ENCODE peak calls at places on chromosomes 4 and X, in four cellular contexts. M is nucleus accumbens, N is LoVo, T is ACHN. F is an unnamed sample.

GRCh38 chr4:7661066-7661748 is 226.5 kb upstream of the PSAPL1 start:
- DNase-seq in M (no peak), N (no peak), T (no peak), F (no peak)

GRCh38 chrX:65034641-65035450 is 58.6 kb upstream of the ZC4H2 start:
- DNase-seq in M (peak), N (no peak), T (peak), F (no peak)

GRCh38 chr4:148216866-148217814 is 225.1 kb downstream of the NR3C2 start:
- DNase-seq in M (no peak), N (peak), T (peak), F (no peak)

GRCh38 chrX:100296183-100296753 is 113.8 kb downstream of the PCDH19 start:
- DNase-seq in M (no peak), N (no peak), T (no peak), F (no peak)

GRCh38 chr4:145216532-145216931 is 36.1 kb upstream of the OTUD4 start:
- DNase-seq in M (no peak), N (peak), T (peak), F (no peak)

GRCh38 chrX:14029039-14029424 is 660 bp downstream of the GEMIN8 start:
- DNase-seq in M (no peak), N (no peak), T (no peak), F (no peak)

GRCh38 chrX:154002215-154002719 is 17.4 kb downstream of the IRAK1 start:
- DNase-seq in M (no peak), N (no peak), T (peak), F (peak)

GRCh38 chr4:79652726-79653125 is 244.7 kb upstream of the GK2 start:
- DNase-seq in M (no peak), N (no peak), T (no peak), F (no peak)

GRCh38 chrX:17465201-17465600 is 90.2 kb downstream of the NHS start:
- DNase-seq in M (no peak), N (no peak), T (no peak), F (no peak)

GRCh38 chr4:6901669-6902317 is 7.8 kb upstream of the TBC1D14 start:
- DNase-seq in M (no peak), N (no peak), T (no peak), F (no peak)

GRCh38 chr4:34182346-34182745 is 2062.0 kb downstream of the ARAP2 start:
- DNase-seq in M (no peak), N (no peak), T (no peak), F (no peak)

GRCh38 chr4:112550728-112551127 is 34.7 kb upstream of the NEUROG2 start:
- DNase-seq in M (no peak), N (no peak), T (peak), F (no peak)

GRCh38 chr4:158578476-158578875 is 56.8 kb downstream of the RXFP1 start:
- DNase-seq in M (no peak), N (peak), T (peak), F (no peak)

GRCh38 chr4:161642708-161643107 is 521.1 kb downstream of the FSTL5 start:
- DNase-seq in M (no peak), N (no peak), T (peak), F (no peak)

GRCh38 chr4:7526491-7526890 is 91.8 kb upstream of the PSAPL1 start:
- DNase-seq in M (no peak), N (no peak), T (no peak), F (no peak)

GRCh38 chr4:150039790-150040189 is 38.5 kb upstream of the DCLK2 start:
- DNase-seq in M (no peak), N (no peak), T (no peak), F (no peak)